ENCODE peak calls at places on chromosomes 12 and 14, in four cellular contexts. H is right atrium auricular region; X is GM23248; Z is effector memory CD4-positive, alpha-beta T cell. I is an unnamed sample.

GRCh38 chr12:59113831-59114273 is 193.5 kb upstream of the LRIG3 start:
- DNase-seq in H (peak; percentile 77), X (peak; percentile 87), Z (no peak), I (peak; percentile 88)

GRCh38 chr14:61326847-61327246 is 5.5 kb downstream of the PRKCH start:
- DNase-seq in H (peak; percentile 86), X (peak; percentile 3), Z (no peak), I (no peak)

GRCh38 chr12:11171953-11172675 is 1.1 kb downstream of the SMIM10L1 start:
- DNase-seq in H (no peak), X (peak; percentile 56), Z (no peak), I (no peak)

GRCh38 chr12:92469837-92470236 is 233.0 kb upstream of the PLEKHG7 start:
- DNase-seq in H (peak; percentile 65), X (peak; percentile 46), Z (no peak), I (no peak)

GRCh38 chr14:106141242-106142220 is 615.1 kb downstream of the TMEM121 start:
- DNase-seq in H (no peak), X (no peak), Z (peak; percentile 39), I (no peak)

GRCh38 chr14:22512106-22512814 is 76.8 kb downstream of the DAD1 start:
- DNase-seq in H (no peak), X (no peak), Z (no peak), I (no peak)

GRCh38 chr12:19095869-19096480 is 33.6 kb upstream of the PLEKHA5 start:
- DNase-seq in H (no peak), X (peak; percentile 75), Z (no peak), I (no peak)

GRCh38 chr14:59055439-59056045 is 132.9 kb upstream of the DAAM1 start:
- DNase-seq in H (no peak), X (peak; percentile 58), Z (no peak), I (no peak)

GRCh38 chr12:53047221-53048032 is 2.4 kb upstream of the TNS2 start:
- DNase-seq in H (no peak), X (peak; percentile 87), Z (peak; percentile 67), I (peak; percentile 92)

GRCh38 chr12:124786065-124786964 is 77.3 kb downstream of the SCARB1 start:
- DNase-seq in H (peak; percentile 94), X (no peak), Z (no peak), I (peak; percentile 49)

GRCh38 chr12:28035483-28035882 is 63.0 kb upstream of the PTHLH start:
- DNase-seq in H (no peak), X (peak; percentile 72), Z (no peak), I (no peak)

GRCh38 chr12:104381721-104382480 is 74.8 kb upstream of the CHST11 start:
- DNase-seq in H (peak; percentile 88), X (peak; percentile 83), Z (peak; percentile 73), I (peak; percentile 16)

GRCh38 chr12:89384050-89384749 is 31.9 kb upstream of the DUSP6 start:
- DNase-seq in H (no peak), X (peak; percentile 91), Z (no peak), I (peak; percentile 72)

GRCh38 chr12:30792648-30793499 is 38.1 kb upstream of the CAPRIN2 start:
- DNase-seq in H (no peak), X (peak; percentile 73), Z (no peak), I (no peak)
- H3K4me3 ChIP-seq in H (no peak overlapping the region), X (peak overlapping the region; percentile 11), Z (no peak overlapping the region), I (no peak overlapping the region)

GRCh38 chr14:73773441-73774243 is 59.5 kb upstream of the PNMA1 start:
- DNase-seq in H (no peak), X (no peak), Z (no peak), I (no peak)

GRCh38 chr14:73774671-73775070 is 60.5 kb upstream of the PNMA1 start:
- DNase-seq in H (no peak), X (no peak), Z (no peak), I (no peak)

GRCh38 chr14:73774244-73774575 is 60.0 kb upstream of the PNMA1 start:
- DNase-seq in H (no peak), X (no peak), Z (no peak), I (no peak)

GRCh38 chr14:73770977-73771847 is 57.0 kb upstream of the PNMA1 start:
- DNase-seq in H (no peak), X (no peak), Z (no peak), I (no peak)

DNA sequence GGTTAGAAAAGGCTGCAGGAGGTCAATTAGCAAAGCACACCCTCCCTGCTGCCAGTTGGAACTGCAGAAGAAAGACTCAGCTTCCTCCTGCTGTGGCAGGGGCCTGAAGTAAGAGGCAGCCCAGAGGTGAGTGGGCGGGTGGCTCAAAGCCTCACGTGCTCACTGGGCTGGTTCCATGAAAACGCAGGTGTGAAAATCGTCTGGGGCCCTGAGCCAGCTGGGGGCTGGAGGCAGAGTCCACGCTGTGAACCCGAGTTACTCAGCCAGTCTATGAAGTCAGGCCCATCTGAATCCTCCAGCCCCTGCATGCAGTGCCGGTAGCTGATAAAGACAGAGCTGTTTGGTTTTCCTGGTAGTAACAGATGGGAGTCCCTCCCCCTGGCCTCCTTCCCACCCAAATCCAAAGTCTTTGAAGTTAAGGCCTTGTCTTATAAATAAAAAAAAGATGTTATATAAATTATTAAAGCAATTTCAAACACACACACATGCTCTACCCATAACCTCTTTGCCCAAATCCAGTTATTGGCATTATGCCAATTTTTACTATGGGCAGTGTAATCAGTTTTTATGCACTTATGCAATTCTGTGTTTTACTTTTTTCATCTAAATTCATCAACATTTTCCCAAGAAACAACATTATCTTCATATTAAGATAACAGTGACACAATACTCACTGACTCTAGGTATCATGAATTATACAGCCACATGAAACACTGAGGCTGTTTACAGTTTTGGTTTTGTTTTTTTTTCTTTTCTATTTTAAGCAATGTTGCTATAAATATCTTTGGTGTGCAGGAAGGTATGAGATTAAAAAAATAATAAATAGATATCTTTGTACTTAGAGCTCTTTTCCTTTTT is 57.9 kb upstream of the PNMA1 start:
- DNase-seq in H (no peak), X (peak; percentile 54), Z (peak; percentile 49), I (no peak)
- H3K4me1 ChIP-seq in H (no peaks in the 10 kb centered on the region), X (peaks cover 10% of the 10 kb centered on the region), Z (peaks cover 39% of the 10 kb centered on the region), I (peaks cover 63% of the 10 kb centered on the region)

GRCh38 chr14:52871606-52872005 is 79.2 kb downstream of the FERMT2 start:
- DNase-seq in H (no peak), X (peak; percentile 53), Z (no peak), I (no peak)

GRCh38 chr14:52874389-52874788 is 76.5 kb downstream of the FERMT2 start:
- DNase-seq in H (no peak), X (no peak), Z (no peak), I (no peak)

GRCh38 chr14:52875707-52876106 is 75.1 kb downstream of the FERMT2 start:
- DNase-seq in H (no peak), X (peak; percentile 24), Z (no peak), I (no peak)

GRCh38 chr14:52873694-52874093 is 77.2 kb downstream of the FERMT2 start:
- DNase-seq in H (no peak), X (peak; percentile 87), Z (no peak), I (no peak)

DNA sequence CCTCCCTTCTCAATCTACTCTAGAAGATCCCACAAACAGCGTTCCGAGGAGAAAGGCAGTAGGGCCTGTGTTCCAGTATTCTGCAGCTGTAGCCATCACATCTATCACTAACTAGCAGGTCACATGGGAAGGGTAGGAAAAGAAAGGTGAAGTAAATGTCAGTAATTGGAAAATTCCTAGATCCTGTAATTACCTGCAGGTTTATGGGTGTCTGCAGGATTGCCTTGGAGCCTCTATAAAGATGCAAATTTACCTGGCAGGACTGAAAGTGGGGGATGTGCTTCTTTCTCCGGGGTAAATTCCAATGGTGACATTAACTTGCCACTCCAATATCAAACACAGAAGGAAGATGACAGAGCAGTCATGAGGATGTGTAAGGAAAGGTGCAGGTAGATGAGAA is 77.8 kb downstream of the FERMT2 start:
- DNase-seq in H (no peak), X (no peak), Z (no peak), I (no peak)
- H3K4me3 ChIP-seq in H (no peak overlapping the region), X (peak overlapping the region; percentile 18), Z (no peak overlapping the region), I (no peak overlapping the region)

GRCh38 chr12:112421363-112421762 is 2.6 kb downstream of the PTPN11 start:
- DNase-seq in H (no peak), X (no peak), Z (no peak), I (no peak)

GRCh38 chr12:112418248-112418595 is 525 bp upstream of the PTPN11 start:
- DNase-seq in H (no peak), X (peak; percentile 41), Z (no peak), I (no peak)

GRCh38 chr12:112420740-112421139 is 2.0 kb downstream of the PTPN11 start:
- DNase-seq in H (no peak), X (no peak), Z (no peak), I (peak; percentile 9)

GRCh38 chr12:112418596-112419268 is at the start of gene PTPN11:
- DNase-seq in H (peak; percentile 82), X (peak; percentile 89), Z (peak; percentile 85), I (peak; percentile 53)

GRCh38 chr12:112419269-112420133 is 754 bp downstream of the PTPN11 start:
- DNase-seq in H (peak; percentile 81), X (peak; percentile 93), Z (peak; percentile 2), I (no peak)
- H3K4me1 ChIP-seq in H (no peaks in the 10 kb centered on the region), X (peaks cover 29% of the 10 kb centered on the region), Z (peaks cover 9% of the 10 kb centered on the region), I (peaks cover 7% of the 10 kb centered on the region)

GRCh38 chr12:131250028-131250950 is 296.6 kb downstream of the ADGRD1 start:
- DNase-seq in H (no peak), X (no peak), Z (no peak), I (no peak)
- H3K4me3 ChIP-seq in H (no peak overlapping the region), X (no peak overlapping the region), Z (no peak overlapping the region), I (no peak overlapping the region)

I was measured in ascending aorta.